ENCODE peak calls at places on chromosomes 12 and 14, in six cellular contexts. I is GM23338, B is NCI-H748 treated with DMSO at 0.1 percent for 48 hours, G is NCI-H460, T is T1000, Y is NCI-H146. E is an unnamed sample.

GRCh38 chr14:68755016-68755353 is 37.9 kb downstream of the ZFP36L1 start:
- DNase-seq in I (no peak), T (no peak), G (no peak), B (no peak), Y (no peak), E (no peak)

GRCh38 chr12:49843871-49844437 is 1.0 kb upstream of the BCDIN3D start:
- DNase-seq in I (no peak), Y (no peak), B (no peak), G (no peak), T (no peak), E (no peak)

GRCh38 chr12:69055706-69056105 is 122.7 kb upstream of the CPM start:
- DNase-seq in Y (no peak), T (no peak), I (no peak), G (no peak), B (no peak), E (no peak)

GRCh38 chr14:104148433-104149277 is 10.3 kb downstream of the KIF26A start:
- DNase-seq in T (no peak), G (no peak), Y (no peak), I (peak; percentile 34), B (no peak), E (no peak)

GRCh38 chr12:91896725-91897515 is 248.7 kb downstream of the BTG1 start:
- DNase-seq in B (no peak), Y (no peak), T (no peak), I (no peak), G (no peak), E (no peak)

GRCh38 chr12:52964556-52965336 is 15.8 kb downstream of the KRT18 start:
- DNase-seq in T (no peak), G (no peak), I (peak; percentile 71), B (no peak), Y (no peak), E (no peak)

GRCh38 chr14:22614240-22614799 is 16.2 kb downstream of the ABHD4 start:
- DNase-seq in B (no peak), T (peak; percentile 85), I (no peak), Y (no peak), G (peak; percentile 59), E (no peak)

GRCh38 chr12:2739832-2740641 is 54.7 kb upstream of the FKBP4 start:
- DNase-seq in Y (no peak), T (peak; percentile 23), G (peak; percentile 12), B (peak; percentile 1), I (peak; percentile 76), E (peak; percentile 13)

GRCh38 chr12:57477710-57478681 is 1.7 kb downstream of the ARHGAP9 start:
- DNase-seq in B (no peak), Y (no peak), I (no peak), T (no peak), G (no peak), E (no peak)

GRCh38 chr14:102629011-102629444 is 36.6 kb downstream of the RCOR1 start:
- DNase-seq in G (no peak), T (no peak), I (no peak), Y (no peak), B (no peak), E (no peak)

GRCh38 chr14:77622562-77622961 is 6.1 kb upstream of the SPTLC2 start:
- DNase-seq in B (no peak), G (no peak), Y (peak; percentile 0), T (no peak), I (no peak), E (no peak)

GRCh38 chr12:71755146-71755892 is 656 bp downstream of the RAB21 start:
- DNase-seq in I (peak; percentile 50), T (no peak), Y (no peak), B (no peak), G (no peak), E (peak; percentile 75)

GRCh38 chr12:67893003-67893402 is 96.2 kb upstream of the IFNG-AS1 start:
- DNase-seq in I (no peak), B (no peak), T (no peak), G (no peak), Y (no peak), E (no peak)

GRCh38 chr12:109763201-109763841 is 49.7 kb downstream of the FAM222A start:
- DNase-seq in T (peak; percentile 35), Y (no peak), I (no peak), G (peak; percentile 34), B (no peak), E (no peak)

GRCh38 chr12:53182836-53183235 is 2.1 kb upstream of the CSAD start:
- DNase-seq in G (no peak), B (no peak), T (no peak), I (no peak), Y (no peak), E (no peak)

GRCh38 chr12:75964150-75964549 is 67.4 kb downstream of the PHLDA1 start:
- DNase-seq in Y (no peak), B (no peak), G (no peak), T (no peak), I (no peak), E (no peak)

GRCh38 chr12:108302471-108303311 is 36.4 kb downstream of the CMKLR1 start:
- DNase-seq in I (peak; percentile 83), T (no peak), B (no peak), Y (no peak), G (no peak), E (no peak)

GRCh38 chr14:104722938-104723650 is 935 bp upstream of the ADSS1 start:
- DNase-seq in G (no peak), B (no peak), I (peak; percentile 60), T (no peak), Y (no peak), E (no peak)

GRCh38 chr12:5624873-5625272 is 193.0 kb downstream of the NTF3 start:
- DNase-seq in I (no peak), G (no peak), Y (no peak), B (no peak), T (no peak), E (no peak)

GRCh38 chr12:117152793-117153775 is 37.2 kb downstream of the FBXO21 start:
- DNase-seq in B (no peak), G (no peak), Y (no peak), T (no peak), I (no peak), E (no peak)

GRCh38 chr12:119528241-119528640 is 65.3 kb upstream of the TMEM233 start:
- DNase-seq in Y (no peak), T (no peak), B (no peak), I (peak; percentile 77), G (peak; percentile 17), E (no peak)

GRCh38 chr12:94074970-94075695 is 73.2 kb upstream of the PLXNC1 start:
- DNase-seq in G (peak; percentile 33), T (no peak), Y (peak; percentile 59), I (peak; percentile 77), B (peak; percentile 43), E (peak; percentile 51)

GRCh38 chr14:103847954-103848719 is 762 bp upstream of the PPP1R13B start:
- DNase-seq in T (no peak), G (no peak), I (peak; percentile 63), Y (peak; percentile 74), B (no peak), E (peak; percentile 77)

GRCh38 chr14:56659964-56660551 is 80.5 kb downstream of the TMEM260 start:
- DNase-seq in Y (peak; percentile 57), G (peak; percentile 47), B (peak; percentile 80), I (peak; percentile 73), T (no peak), E (peak; percentile 55)

GRCh38 chr14:28651148-28651547 is 115.4 kb upstream of the FOXG1 start:
- DNase-seq in B (no peak), G (no peak), T (peak; percentile 28), Y (no peak), I (peak; percentile 32), E (no peak)

GRCh38 chr12:79927772-79928474 is 7.0 kb downstream of the PPP1R12A start:
- DNase-seq in I (no peak), Y (no peak), B (no peak), T (no peak), G (no peak), E (no peak)

GRCh38 chr14:81826080-81826479 is 292.4 kb upstream of the SEL1L start:
- DNase-seq in I (peak; percentile 25), B (no peak), T (no peak), G (no peak), Y (no peak), E (no peak)

GRCh38 chr14:24064091-24064795 is 7.1 kb upstream of the CPNE6 start:
- DNase-seq in G (no peak), I (no peak), Y (no peak), T (no peak), B (no peak), E (no peak)

GRCh38 chr12:113909776-113910420 is 56.2 kb downstream of the RBM19 start:
- DNase-seq in I (no peak), T (no peak), G (no peak), B (no peak), Y (no peak), E (no peak)

GRCh38 chr12:113062502-113063395 is 6.2 kb downstream of the DTX1 start:
- DNase-seq in T (no peak), G (no peak), Y (peak; percentile 90), I (no peak), B (no peak), E (peak; percentile 19)

GRCh38 chr12:71780207-71780822 is 25.7 kb downstream of the RAB21 start:
- DNase-seq in Y (peak; percentile 45), T (no peak), G (peak; percentile 39), I (peak; percentile 73), B (no peak), E (peak; percentile 72)

GRCh38 chr12:120748242-120748641 is 22.6 kb downstream of the ACADS start:
- DNase-seq in G (no peak), B (no peak), Y (no peak), T (no peak), I (no peak), E (no peak)

GRCh38 chr12:94743174-94743573 is 92.8 kb upstream of the TMCC3 start:
- DNase-seq in B (no peak), I (no peak), Y (no peak), G (no peak), T (no peak), E (no peak)

GRCh38 chr12:109951751-109952150 is 44.4 kb downstream of the GIT2 start:
- DNase-seq in G (no peak), B (no peak), Y (no peak), I (no peak), T (no peak), E (no peak)

GRCh38 chr12:124477109-124477915 is 90.1 kb downstream of the NCOR2 start:
- DNase-seq in Y (no peak), G (no peak), B (no peak), I (no peak), T (no peak), E (no peak)

GRCh38 chr12:41190360-41190759 is 2.2 kb downstream of the PDZRN4 start:
- DNase-seq in T (no peak), Y (peak; percentile 28), B (peak; percentile 68), I (peak; percentile 49), G (peak; percentile 9), E (peak; percentile 54)

GRCh38 chr12:32605326-32606095 is 73.6 kb upstream of the DNM1L start:
- DNase-seq in B (no peak), Y (no peak), T (no peak), I (no peak), G (no peak), E (peak; percentile 6)

GRCh38 chr12:57610553-57611115 is 601 bp upstream of the ARHGEF25 start:
- DNase-seq in B (no peak), I (peak; percentile 51), G (no peak), T (no peak), Y (no peak), E (no peak)

GRCh38 chr12:64670856-64671639 is 60.8 kb downstream of the RASSF3 start:
- DNase-seq in T (no peak), G (peak; percentile 89), B (no peak), I (no peak), Y (no peak), E (no peak)